ENCODE peak calls at places on chromosomes 1 and 21, in eight cellular contexts. One of them, this sample, is unnamed.

GRCh38 chr1:151972533-151973270 is 21.0 kb downstream of the S100A10 start:
- DNase-seq in neural progenitor cell: peak
- DNase-seq in ovary: no peak
- DNase-seq in psoas muscle: no peak
- DNase-seq in stomach: peak
- DNase-seq in H1: no peak
- DNase-seq in SK-N-SH: no peak
- DNase-seq in heart right ventricle: no peak
- DNase-seq in this sample: no peak

GRCh38 chr1:153509729-153510354 is 25.9 kb downstream of the S100A6 start:
- DNase-seq in neural progenitor cell: peak
- DNase-seq in ovary: no peak
- DNase-seq in psoas muscle: no peak
- DNase-seq in stomach: peak
- DNase-seq in H1: no peak
- DNase-seq in SK-N-SH: peak
- DNase-seq in heart right ventricle: no peak
- DNase-seq in this sample: no peak

GRCh38 chr1:64540265-64540791 is 70.4 kb downstream of the CACHD1 start:
- DNase-seq in neural progenitor cell: no peak
- DNase-seq in ovary: no peak
- DNase-seq in psoas muscle: no peak
- DNase-seq in stomach: no peak
- DNase-seq in H1: no peak
- DNase-seq in SK-N-SH: no peak
- DNase-seq in heart right ventricle: peak
- DNase-seq in this sample: no peak

GRCh38 chr1:41741244-41741643 is 177.5 kb downstream of the HIVEP3 start:
- DNase-seq in neural progenitor cell: no peak
- DNase-seq in ovary: no peak
- DNase-seq in psoas muscle: no peak
- DNase-seq in stomach: no peak
- DNase-seq in H1: no peak
- DNase-seq in SK-N-SH: no peak
- DNase-seq in heart right ventricle: no peak
- DNase-seq in this sample: no peak

GRCh38 chr1:212520299-212520698 is 87.6 kb downstream of the NENF start:
- DNase-seq in neural progenitor cell: no peak
- DNase-seq in ovary: no peak
- DNase-seq in psoas muscle: no peak
- DNase-seq in stomach: no peak
- DNase-seq in H1: no peak
- DNase-seq in SK-N-SH: no peak
- DNase-seq in heart right ventricle: no peak
- DNase-seq in this sample: no peak

GRCh38 chr21:26041441-26042180 is 129.0 kb downstream of the APP start:
- DNase-seq in neural progenitor cell: no peak
- DNase-seq in ovary: no peak
- DNase-seq in psoas muscle: no peak
- DNase-seq in stomach: no peak
- DNase-seq in H1: no peak
- DNase-seq in SK-N-SH: peak
- DNase-seq in heart right ventricle: no peak
- DNase-seq in this sample: no peak

GRCh38 chr1:6222644-6223043 is 13.1 kb downstream of the ICMT start:
- DNase-seq in neural progenitor cell: no peak
- DNase-seq in ovary: no peak
- DNase-seq in psoas muscle: peak
- DNase-seq in stomach: no peak
- DNase-seq in H1: no peak
- DNase-seq in SK-N-SH: no peak
- DNase-seq in heart right ventricle: peak
- DNase-seq in this sample: no peak

GRCh38 chr1:33841516-33841915 is 22.4 kb upstream of the HMGB4 start:
- DNase-seq in neural progenitor cell: no peak
- DNase-seq in ovary: no peak
- DNase-seq in psoas muscle: no peak
- DNase-seq in stomach: no peak
- DNase-seq in H1: no peak
- DNase-seq in SK-N-SH: no peak
- DNase-seq in heart right ventricle: no peak
- DNase-seq in this sample: no peak

GRCh38 chr1:242530761-242531160 is 6.3 kb upstream of the PLD5 start:
- DNase-seq in neural progenitor cell: no peak
- DNase-seq in ovary: no peak
- DNase-seq in psoas muscle: no peak
- DNase-seq in stomach: no peak
- DNase-seq in H1: no peak
- DNase-seq in SK-N-SH: no peak
- DNase-seq in heart right ventricle: no peak
- DNase-seq in this sample: no peak

GRCh38 chr1:111219466-111220286 is 7.8 kb upstream of the CHI3L2 start:
- DNase-seq in neural progenitor cell: peak
- DNase-seq in ovary: no peak
- DNase-seq in psoas muscle: no peak
- DNase-seq in stomach: no peak
- DNase-seq in H1: no peak
- DNase-seq in SK-N-SH: no peak
- DNase-seq in heart right ventricle: no peak
- DNase-seq in this sample: no peak

GRCh38 chr1:185342672-185343259 is 25.7 kb upstream of the IVNS1ABP start:
- DNase-seq in neural progenitor cell: no peak
- DNase-seq in ovary: no peak
- DNase-seq in psoas muscle: no peak
- DNase-seq in stomach: no peak
- DNase-seq in H1: no peak
- DNase-seq in SK-N-SH: no peak
- DNase-seq in heart right ventricle: no peak
- DNase-seq in this sample: no peak

GRCh38 chr1:64320470-64320869 is 117.0 kb downstream of the UBE2U start:
- DNase-seq in neural progenitor cell: no peak
- DNase-seq in ovary: no peak
- DNase-seq in psoas muscle: no peak
- DNase-seq in stomach: no peak
- DNase-seq in H1: no peak
- DNase-seq in SK-N-SH: no peak
- DNase-seq in heart right ventricle: no peak
- DNase-seq in this sample: no peak

GRCh38 chr1:83920320-83920719 is 78.6 kb downstream of the TTLL7 start:
- DNase-seq in neural progenitor cell: no peak
- DNase-seq in ovary: no peak
- DNase-seq in psoas muscle: no peak
- DNase-seq in stomach: no peak
- DNase-seq in H1: no peak
- DNase-seq in SK-N-SH: no peak
- DNase-seq in heart right ventricle: no peak
- DNase-seq in this sample: no peak

GRCh38 chr1:233373226-233373625 is 45.7 kb downstream of the MAP3K21 start:
- DNase-seq in neural progenitor cell: no peak
- DNase-seq in ovary: no peak
- DNase-seq in psoas muscle: no peak
- DNase-seq in stomach: no peak
- DNase-seq in H1: no peak
- DNase-seq in SK-N-SH: no peak
- DNase-seq in heart right ventricle: no peak
- DNase-seq in this sample: no peak

DNA sequence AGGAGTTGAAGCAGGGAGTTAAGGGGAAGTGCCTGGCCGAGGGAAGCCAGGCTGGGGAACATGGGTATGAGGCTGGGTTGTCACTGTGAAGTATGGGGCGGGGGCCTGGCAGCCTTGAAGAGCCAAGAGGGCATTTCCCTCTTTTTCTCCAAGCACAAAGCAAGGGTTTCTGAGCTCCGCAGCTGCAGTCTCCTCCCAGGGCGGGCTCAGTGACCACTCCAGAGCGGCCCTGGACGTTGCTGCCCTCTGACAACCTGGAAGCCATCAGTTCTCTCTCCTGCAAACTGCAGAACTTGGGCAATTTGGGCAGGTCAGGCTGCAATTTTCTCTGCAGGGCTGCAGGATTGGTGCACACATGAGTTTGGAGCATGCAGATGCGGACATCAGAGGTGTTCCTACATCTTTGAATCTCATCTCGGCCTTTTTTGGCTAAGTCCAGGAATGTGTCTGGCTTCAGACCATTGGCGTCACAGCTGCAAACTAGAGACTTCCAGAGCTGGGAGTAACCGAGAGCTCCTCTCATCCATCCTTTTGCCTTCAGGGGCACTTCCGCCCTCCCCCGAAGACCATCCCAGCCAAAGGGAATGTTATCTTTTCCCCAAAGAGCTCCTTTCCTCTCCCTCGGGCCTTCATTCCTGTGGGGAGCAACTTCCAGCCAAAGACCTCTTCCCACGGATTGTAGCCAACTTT is 139.5 kb upstream of the WNT4 start:
- DNase-seq in neural progenitor cell: no peak
- DNase-seq in ovary: peak
- DNase-seq in psoas muscle: no peak
- DNase-seq in stomach: peak
- DNase-seq in H1: no peak
- DNase-seq in SK-N-SH: no peak
- DNase-seq in heart right ventricle: no peak
- DNase-seq in this sample: no peak
- H3K4me3 ChIP-seq in neural progenitor cell: no peak
- H3K4me3 ChIP-seq in ovary: no peak
- H3K4me3 ChIP-seq in psoas muscle: no peak
- H3K4me3 ChIP-seq in stomach: no peak
- H3K4me3 ChIP-seq in H1: no peak
- H3K4me3 ChIP-seq in SK-N-SH: no peak
- H3K4me3 ChIP-seq in heart right ventricle: no peak
- H3K4me3 ChIP-seq in this sample: no peak

GRCh38 chr1:44067258-44068250 is 36.3 kb upstream of the SLC6A9 start:
- DNase-seq in neural progenitor cell: no peak
- DNase-seq in ovary: no peak
- DNase-seq in psoas muscle: no peak
- DNase-seq in stomach: no peak
- DNase-seq in H1: no peak
- DNase-seq in SK-N-SH: no peak
- DNase-seq in heart right ventricle: no peak
- DNase-seq in this sample: no peak
- H3K27ac ChIP-seq in neural progenitor cell: no peak
- H3K27ac ChIP-seq in ovary: no peak
- H3K27ac ChIP-seq in psoas muscle: no peak
- H3K27ac ChIP-seq in stomach: no peak
- H3K27ac ChIP-seq in H1: no peak
- H3K27ac ChIP-seq in SK-N-SH: no peak
- H3K27ac ChIP-seq in heart right ventricle: no peak
- H3K27ac ChIP-seq in this sample: no peak

DNA sequence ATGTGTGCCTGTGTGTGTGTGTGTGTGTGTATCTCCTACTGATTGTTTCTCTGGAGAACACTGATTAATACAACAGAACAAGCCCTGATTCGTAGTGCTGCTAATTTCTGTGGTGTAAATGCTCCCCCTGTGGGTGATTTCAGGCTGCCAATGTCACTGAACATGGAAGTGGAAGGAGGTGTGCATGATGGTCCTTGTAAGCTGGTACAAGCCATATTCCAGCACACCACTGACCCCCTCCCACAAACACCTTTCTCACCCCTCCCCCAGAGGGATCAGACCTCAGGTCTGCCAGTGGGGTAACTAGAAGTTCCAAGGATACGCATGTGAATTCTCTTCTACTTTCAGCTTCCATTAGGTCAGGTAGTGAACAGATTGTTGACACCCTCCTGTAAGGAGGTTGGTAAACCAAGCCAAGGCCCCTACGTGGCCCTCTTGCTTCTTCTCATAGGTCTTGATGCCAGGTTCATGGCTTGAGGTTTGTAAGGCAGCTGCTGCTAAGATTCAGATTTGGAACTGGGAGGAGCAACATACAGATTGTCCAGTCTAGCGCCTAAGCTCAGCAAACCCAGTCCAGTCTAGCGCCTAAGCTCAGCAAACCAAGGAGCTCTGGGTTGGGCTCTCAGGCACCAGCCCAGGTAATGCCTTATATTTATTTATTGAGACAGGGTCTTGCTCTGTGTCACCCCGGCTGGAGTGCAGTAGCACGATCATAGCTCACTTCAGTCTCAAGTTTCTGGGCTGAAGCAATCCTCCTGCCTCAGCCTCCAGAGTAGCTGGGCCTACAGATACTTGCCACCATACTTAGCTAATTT is 38.7 kb downstream of the DHCR24 start:
- DNase-seq in neural progenitor cell: no peak
- DNase-seq in ovary: no peak
- DNase-seq in psoas muscle: no peak
- DNase-seq in stomach: no peak
- DNase-seq in H1: no peak
- DNase-seq in SK-N-SH: no peak
- DNase-seq in heart right ventricle: no peak
- DNase-seq in this sample: no peak
- TF ChIP-seq CTCF in neural progenitor cell: no peak
- TF ChIP-seq CTCF in ovary: no peak
- TF ChIP-seq CTCF in psoas muscle: no peak
- TF ChIP-seq CTCF in stomach: no peak
- TF ChIP-seq CTCF in H1: peak
- TF ChIP-seq CTCF in SK-N-SH: no peak
- TF ChIP-seq CTCF in heart right ventricle: no peak
- TF ChIP-seq CTCF in this sample: no peak

GRCh38 chr1:108749081-108749480 is 2.6 kb downstream of the STXBP3 start:
- DNase-seq in neural progenitor cell: no peak
- DNase-seq in ovary: no peak
- DNase-seq in psoas muscle: no peak
- DNase-seq in stomach: no peak
- DNase-seq in H1: no peak
- DNase-seq in SK-N-SH: no peak
- DNase-seq in heart right ventricle: no peak
- DNase-seq in this sample: no peak
- H3K4me3 ChIP-seq in neural progenitor cell: no peak
- H3K4me3 ChIP-seq in ovary: no peak
- H3K4me3 ChIP-seq in psoas muscle: no peak
- H3K4me3 ChIP-seq in stomach: no peak
- H3K4me3 ChIP-seq in H1: no peak
- H3K4me3 ChIP-seq in SK-N-SH: no peak
- H3K4me3 ChIP-seq in heart right ventricle: no peak
- H3K4me3 ChIP-seq in this sample: no peak

GRCh38 chr1:31923905-31924304 is 14.3 kb downstream of the PTP4A2 start:
- DNase-seq in neural progenitor cell: no peak
- DNase-seq in ovary: no peak
- DNase-seq in psoas muscle: no peak
- DNase-seq in stomach: no peak
- DNase-seq in H1: no peak
- DNase-seq in SK-N-SH: no peak
- DNase-seq in heart right ventricle: no peak
- DNase-seq in this sample: no peak
- H3K27ac ChIP-seq in neural progenitor cell: peak
- H3K27ac ChIP-seq in ovary: no peak
- H3K27ac ChIP-seq in psoas muscle: peak
- H3K27ac ChIP-seq in stomach: no peak
- H3K27ac ChIP-seq in H1: no peak
- H3K27ac ChIP-seq in SK-N-SH: no peak
- H3K27ac ChIP-seq in heart right ventricle: no peak
- H3K27ac ChIP-seq in this sample: peak